ENCODE peak calls at places on chromosomes 16 and 17, in five cellular contexts. F is uterus, H is transverse colon, J is erythroblast, D is IMR-90. T is an unnamed sample.

GRCh38 chr17:81840826-81841778 is 6.3 kb upstream of the PPP1R27 start:
- DNase-seq in H (no peak), D (no peak), F (no peak), J (no peak), T (no peak)

GRCh38 chr16:11681977-11682654 is 13.9 kb downstream of the SNN start:
- DNase-seq in H (peak; percentile 73), D (no peak), F (no peak), J (no peak), T (no peak)

GRCh38 chr16:72247821-72248253 is 75.9 kb upstream of the PMFBP1 start:
- DNase-seq in D (peak; percentile 29), F (no peak), H (no peak), J (no peak), T (no peak)

GRCh38 chr17:38674013-38674748 is 576 bp downstream of the EPOP start:
- DNase-seq in F (peak; percentile 22), D (no peak), J (no peak), H (peak; percentile 22), T (no peak)

GRCh38 chr16:4315185-4316102 is at the start of gene GLIS2:
- DNase-seq in F (peak; percentile 82), J (no peak), H (peak; percentile 60), D (peak; percentile 82), T (no peak)

GRCh38 chr16:65366316-65366715 is 244.5 kb upstream of the CDH11 start:
- DNase-seq in J (no peak), D (no peak), F (no peak), H (no peak), T (no peak)

GRCh38 chr16:73916839-73917594 is 379.6 kb upstream of the PSMD7 start:
- DNase-seq in D (no peak), F (no peak), J (no peak), H (no peak), T (no peak)

GRCh38 chr16:58109330-58109729 is 19.9 kb downstream of the CFAP20 start:
- DNase-seq in H (no peak), J (no peak), F (no peak), D (no peak), T (no peak)

GRCh38 chr17:39212841-39213480 is 12.8 kb downstream of the STAC2 start:
- DNase-seq in H (peak; percentile 35), F (no peak), D (no peak), J (no peak), T (no peak)

GRCh38 chr17:67818110-67819002 is 6.9 kb upstream of the BPTF start:
- DNase-seq in D (no peak), H (no peak), J (no peak), F (no peak), T (no peak)

GRCh38 chr16:70706948-70707465 is 21.2 kb upstream of the MTSS2 start:
- DNase-seq in F (peak; percentile 83), J (no peak), H (no peak), D (peak; percentile 91), T (no peak)

GRCh38 chr16:30609002-30609927 is 924 bp downstream of the ZNF689 start:
- DNase-seq in F (peak; percentile 58), H (peak; percentile 58), J (peak; percentile 72), D (peak; percentile 23), T (peak; percentile 55)

GRCh38 chr16:69150146-69150865 is 17.9 kb downstream of the UTP4 start:
- DNase-seq in F (peak; percentile 43), J (peak; percentile 64), D (peak; percentile 81), H (peak; percentile 60), T (peak; percentile 32)

GRCh38 chr17:13746379-13746778 is 144.7 kb upstream of the HS3ST3A1 start:
- DNase-seq in J (no peak), D (no peak), F (no peak), H (no peak), T (no peak)

GRCh38 chr17:78812849-78813248 is 27.8 kb downstream of the USP36 start:
- DNase-seq in J (no peak), F (no peak), D (no peak), H (no peak), T (no peak)

GRCh38 chr16:28130099-28131088 is 66.9 kb upstream of the GSG1L start:
- DNase-seq in D (no peak), F (no peak), J (no peak), H (no peak), T (no peak)

GRCh38 chr16:21083729-21084268 is 66.8 kb downstream of the DNAH3 start:
- DNase-seq in J (peak; percentile 51), D (peak; percentile 54), H (peak; percentile 71), F (peak; percentile 59), T (peak; percentile 15)

GRCh38 chr17:38421224-38421841 is 6.9 kb upstream of the ARHGAP23 start:
- DNase-seq in D (peak; percentile 69), H (no peak), J (no peak), F (peak; percentile 50), T (no peak)

GRCh38 chr16:85083051-85083639 is 29.1 kb downstream of the CIBAR2 start:
- DNase-seq in H (no peak), D (peak; percentile 27), J (no peak), F (no peak), T (no peak)

GRCh38 chr17:65514541-65514940 is 46.9 kb downstream of the AXIN2 start:
- DNase-seq in J (no peak), H (no peak), F (no peak), D (peak; percentile 14), T (no peak)

GRCh38 chr17:55458977-55459376 is 37.3 kb upstream of the MMD start:
- DNase-seq in F (no peak), D (peak; percentile 89), H (no peak), J (no peak), T (no peak)

GRCh38 chr16:80174416-80174815 is 366.4 kb upstream of the DYNLRB2 start:
- DNase-seq in H (no peak), D (peak; percentile 89), J (no peak), F (no peak), T (no peak)

GRCh38 chr17:17067277-17067676 is 25.0 kb downstream of the MPRIP start:
- DNase-seq in J (no peak), D (peak; percentile 55), F (no peak), H (no peak), T (no peak)

GRCh38 chr17:39739020-39739884 is 1.5 kb downstream of the GRB7 start:
- DNase-seq in J (no peak), D (no peak), H (peak; percentile 91), F (peak; percentile 36), T (no peak)

GRCh38 chr16:19086322-19087199 is 19.1 kb downstream of the COQ7 start:
- DNase-seq in H (peak; percentile 90), D (peak; percentile 91), J (peak; percentile 87), F (peak; percentile 83), T (peak; percentile 74)
- TF ChIP-seq POLR2A in H (peak; percentile 31), D (peak; percentile 51), J (no peak), F (no peak), T (no peak)

DNA sequence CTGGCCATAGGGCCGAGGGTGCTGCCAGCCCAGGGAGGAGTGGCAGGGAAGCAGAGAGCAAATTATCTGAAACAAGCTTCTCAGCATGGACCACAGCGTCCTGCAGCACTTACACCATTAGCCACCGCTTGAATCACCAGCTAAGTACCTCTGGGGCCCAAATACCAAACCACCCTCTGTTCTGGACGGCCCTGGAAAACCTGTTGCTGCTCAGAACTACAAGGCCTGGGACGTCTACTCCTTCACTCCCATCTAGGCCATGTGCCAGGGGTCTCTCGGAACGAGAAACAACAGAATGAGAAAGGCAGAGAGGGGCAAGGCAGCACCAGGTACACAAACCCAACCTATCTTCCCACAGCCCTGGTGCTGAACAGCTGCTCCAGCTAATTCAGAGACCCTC is 39.9 kb upstream of the GFOD2 start:
- DNase-seq in H (no peak), F (no peak), D (no peak), J (no peak), T (no peak)
- TF ChIP-seq POLR2A in H (no peak), F (no peak), D (no peak), J (no peak), T (no peak)

GRCh38 chr16:22192261-22193133 is 13.6 kb upstream of the EEF2K start:
- DNase-seq in H (peak; percentile 86), F (peak; percentile 81), J (peak; percentile 90), D (peak; percentile 91), T (no peak)
- TF ChIP-seq POLR2A in H (peak; percentile 15), F (peak; percentile 17), J (peak; percentile 33), D (no peak), T (peak; percentile 46)

GRCh38 chr16:2211923-2212347 is 1.3 kb upstream of the BRICD5 start:
- DNase-seq in F (no peak), H (no peak), D (no peak), J (no peak), T (no peak)

GRCh38 chr16:2208772-2209171 is 1.9 kb downstream of the BRICD5 start:
- DNase-seq in J (no peak), D (no peak), F (no peak), H (no peak), T (no peak)

GRCh38 chr16:2209258-2210008 is 1.2 kb downstream of the BRICD5 start:
- DNase-seq in J (peak; percentile 27), H (no peak), D (no peak), F (no peak), T (no peak)

GRCh38 chr16:2210009-2210332 is 692 bp downstream of the BRICD5 start:
- DNase-seq in F (no peak), J (no peak), D (no peak), H (no peak), T (no peak)

DNA sequence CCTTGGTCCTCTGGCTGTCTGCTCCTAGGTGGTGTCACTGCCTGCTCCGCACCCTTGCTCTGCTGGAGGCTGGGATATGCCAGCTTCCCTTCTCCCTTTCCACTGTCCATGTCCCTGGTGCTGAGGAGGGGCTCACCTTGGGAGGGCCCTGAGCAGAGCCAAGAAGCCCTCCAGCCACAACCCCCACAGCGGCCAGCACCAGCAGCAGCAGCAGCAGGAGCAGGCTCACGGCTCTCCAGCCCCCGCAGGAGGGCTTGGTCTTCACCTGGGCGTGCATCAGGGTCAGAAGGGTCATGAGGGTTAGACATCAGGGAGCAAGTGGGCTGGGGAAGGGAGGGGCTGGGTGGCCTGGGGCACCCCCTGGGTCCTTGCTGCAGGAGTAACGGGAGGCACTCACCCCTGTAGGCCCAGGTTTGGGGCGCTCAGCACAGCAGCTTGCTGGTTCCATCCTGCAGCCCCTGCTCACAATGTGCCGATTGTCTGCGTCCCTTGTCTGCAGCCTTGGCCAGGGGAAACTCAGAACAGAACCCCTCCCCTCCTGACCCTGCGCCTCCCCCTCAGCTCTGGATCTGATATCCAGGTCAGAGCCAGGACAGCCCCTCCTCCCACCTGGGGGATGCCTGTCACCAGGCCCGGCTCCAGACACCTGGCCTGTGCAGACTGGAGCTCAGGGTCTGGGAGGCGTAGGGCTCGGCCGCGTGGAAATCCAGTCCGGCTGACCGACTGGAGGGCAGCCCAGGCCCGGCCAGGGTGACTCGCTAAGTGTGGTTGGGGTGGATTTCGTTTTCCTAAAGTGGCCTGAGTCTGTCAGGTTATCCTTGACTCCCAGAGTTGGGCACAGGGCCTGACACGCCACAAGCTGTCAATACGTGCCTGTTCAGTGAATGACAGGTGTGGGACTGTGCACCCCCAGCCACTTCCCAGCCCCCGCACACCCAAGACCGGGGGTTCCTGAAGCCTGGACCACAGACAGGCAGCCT is at the start of gene BRICD5:
- DNase-seq in F (no peak), H (no peak), D (peak; percentile 19), J (no peak), T (no peak)
- TF ChIP-seq POLR2A in F (no peak), H (no peak), D (no peak), J (no peak), T (peak; percentile 13)

T was measured in GM12892.